ENCODE peak calls at places on chromosomes 7 and 10, in ten cellular contexts. One of them, this sample, is unnamed.

GRCh38 chr7:20790273-20790842 is 3.7 kb upstream of the SP8 start:
- DNase-seq in uterus: no peak
- DNase-seq in body of pancreas: no peak
- DNase-seq in HCT116: no peak
- DNase-seq in spleen: no peak
- DNase-seq in Peyer's patch: no peak
- DNase-seq in stomach: no peak
- DNase-seq in sigmoid colon: no peak
- DNase-seq in breast epithelium: no peak
- DNase-seq in A549: no peak
- DNase-seq in this sample: no peak

GRCh38 chr7:5758753-5759330 is 22.6 kb downstream of the RNF216 start:
- DNase-seq in A549: no peak
- DNase-seq in Peyer's patch: no peak
- DNase-seq in stomach: no peak
- DNase-seq in HCT116: no peak
- DNase-seq in uterus: no peak
- DNase-seq in sigmoid colon: no peak
- DNase-seq in spleen: no peak
- DNase-seq in breast epithelium: no peak
- DNase-seq in body of pancreas: no peak
- DNase-seq in this sample: peak

GRCh38 chr10:2744547-2745212 is 322.7 kb upstream of the PFKP start:
- DNase-seq in uterus: no peak
- DNase-seq in body of pancreas: no peak
- DNase-seq in Peyer's patch: no peak
- DNase-seq in stomach: no peak
- DNase-seq in HCT116: no peak
- DNase-seq in sigmoid colon: no peak
- DNase-seq in A549: no peak
- DNase-seq in breast epithelium: no peak
- DNase-seq in spleen: no peak
- DNase-seq in this sample: no peak

GRCh38 chr7:97454636-97455035 is 277.2 kb upstream of the TAC1 start:
- DNase-seq in breast epithelium: no peak
- DNase-seq in HCT116: no peak
- DNase-seq in Peyer's patch: no peak
- DNase-seq in body of pancreas: no peak
- DNase-seq in sigmoid colon: no peak
- DNase-seq in uterus: no peak
- DNase-seq in A549: no peak
- DNase-seq in spleen: no peak
- DNase-seq in stomach: no peak
- DNase-seq in this sample: no peak

GRCh38 chr7:23468721-23469149 is 1.6 kb downstream of the IGF2BP3 start:
- DNase-seq in body of pancreas: no peak
- DNase-seq in HCT116: no peak
- DNase-seq in Peyer's patch: peak
- DNase-seq in A549: no peak
- DNase-seq in sigmoid colon: no peak
- DNase-seq in breast epithelium: no peak
- DNase-seq in spleen: peak
- DNase-seq in stomach: no peak
- DNase-seq in uterus: no peak
- DNase-seq in this sample: peak

GRCh38 chr7:1131471-1132265 is 28.3 kb downstream of the ZFAND2A start:
- DNase-seq in breast epithelium: no peak
- DNase-seq in A549: no peak
- DNase-seq in body of pancreas: no peak
- DNase-seq in spleen: no peak
- DNase-seq in Peyer's patch: no peak
- DNase-seq in HCT116: no peak
- DNase-seq in uterus: no peak
- DNase-seq in stomach: peak
- DNase-seq in sigmoid colon: no peak
- DNase-seq in this sample: no peak

GRCh38 chr7:142024547-142024946 is 28.9 kb downstream of the MGAM start:
- DNase-seq in A549: no peak
- DNase-seq in uterus: no peak
- DNase-seq in stomach: no peak
- DNase-seq in Peyer's patch: no peak
- DNase-seq in body of pancreas: no peak
- DNase-seq in sigmoid colon: no peak
- DNase-seq in HCT116: no peak
- DNase-seq in breast epithelium: no peak
- DNase-seq in spleen: no peak
- DNase-seq in this sample: no peak

GRCh38 chr10:98368644-98369043 is 46.3 kb downstream of the PYROXD2 start:
- DNase-seq in stomach: no peak
- DNase-seq in body of pancreas: no peak
- DNase-seq in A549: no peak
- DNase-seq in HCT116: no peak
- DNase-seq in breast epithelium: no peak
- DNase-seq in uterus: no peak
- DNase-seq in spleen: no peak
- DNase-seq in Peyer's patch: no peak
- DNase-seq in sigmoid colon: no peak
- DNase-seq in this sample: no peak

GRCh38 chr10:22002531-22003110 is 909 bp downstream of the DNAJC1 start:
- DNase-seq in HCT116: no peak
- DNase-seq in A549: no peak
- DNase-seq in spleen: no peak
- DNase-seq in uterus: no peak
- DNase-seq in body of pancreas: peak
- DNase-seq in Peyer's patch: no peak
- DNase-seq in breast epithelium: no peak
- DNase-seq in stomach: no peak
- DNase-seq in sigmoid colon: no peak
- DNase-seq in this sample: no peak

GRCh38 chr7:39086638-39087360 is 109.1 kb downstream of the POU6F2 start:
- DNase-seq in Peyer's patch: no peak
- DNase-seq in spleen: no peak
- DNase-seq in breast epithelium: no peak
- DNase-seq in sigmoid colon: no peak
- DNase-seq in body of pancreas: no peak
- DNase-seq in stomach: no peak
- DNase-seq in uterus: no peak
- DNase-seq in A549: no peak
- DNase-seq in HCT116: no peak
- DNase-seq in this sample: no peak

GRCh38 chr7:151336027-151336720 is 5.4 kb upstream of the NUB1 start:
- DNase-seq in body of pancreas: no peak
- DNase-seq in Peyer's patch: no peak
- DNase-seq in HCT116: no peak
- DNase-seq in stomach: no peak
- DNase-seq in sigmoid colon: no peak
- DNase-seq in uterus: no peak
- DNase-seq in breast epithelium: no peak
- DNase-seq in spleen: no peak
- DNase-seq in A549: no peak
- DNase-seq in this sample: no peak

GRCh38 chr7:36639826-36640225 is 84.5 kb downstream of the AOAH start:
- DNase-seq in A549: no peak
- DNase-seq in HCT116: no peak
- DNase-seq in uterus: no peak
- DNase-seq in breast epithelium: no peak
- DNase-seq in Peyer's patch: no peak
- DNase-seq in sigmoid colon: no peak
- DNase-seq in stomach: peak
- DNase-seq in body of pancreas: peak
- DNase-seq in spleen: peak
- DNase-seq in this sample: no peak

GRCh38 chr7:97118306-97118917 is 914 bp downstream of the SDHAF3 start:
- DNase-seq in Peyer's patch: no peak
- DNase-seq in spleen: no peak
- DNase-seq in uterus: no peak
- DNase-seq in sigmoid colon: no peak
- DNase-seq in breast epithelium: no peak
- DNase-seq in A549: no peak
- DNase-seq in HCT116: no peak
- DNase-seq in stomach: no peak
- DNase-seq in body of pancreas: no peak
- DNase-seq in this sample: no peak

GRCh38 chr7:98802088-98802780 is 67.6 kb downstream of the TMEM130 start:
- DNase-seq in HCT116: peak
- DNase-seq in stomach: no peak
- DNase-seq in spleen: no peak
- DNase-seq in uterus: no peak
- DNase-seq in breast epithelium: no peak
- DNase-seq in sigmoid colon: no peak
- DNase-seq in body of pancreas: peak
- DNase-seq in Peyer's patch: no peak
- DNase-seq in A549: peak
- DNase-seq in this sample: peak

GRCh38 chr7:83836028-83836427 is 187.1 kb upstream of the SEMA3E start:
- DNase-seq in A549: no peak
- DNase-seq in body of pancreas: no peak
- DNase-seq in Peyer's patch: no peak
- DNase-seq in HCT116: no peak
- DNase-seq in spleen: no peak
- DNase-seq in stomach: no peak
- DNase-seq in breast epithelium: no peak
- DNase-seq in sigmoid colon: no peak
- DNase-seq in uterus: no peak
- DNase-seq in this sample: no peak

GRCh38 chr7:33824911-33825459 is 80.4 kb upstream of the BMPER start:
- DNase-seq in body of pancreas: no peak
- DNase-seq in spleen: no peak
- DNase-seq in HCT116: no peak
- DNase-seq in stomach: no peak
- DNase-seq in breast epithelium: no peak
- DNase-seq in uterus: no peak
- DNase-seq in A549: no peak
- DNase-seq in Peyer's patch: no peak
- DNase-seq in sigmoid colon: no peak
- DNase-seq in this sample: no peak

GRCh38 chr10:3782099-3782455 is 2.9 kb downstream of the KLF6 start:
- DNase-seq in HCT116: no peak
- DNase-seq in uterus: peak
- DNase-seq in A549: no peak
- DNase-seq in spleen: no peak
- DNase-seq in stomach: no peak
- DNase-seq in breast epithelium: no peak
- DNase-seq in body of pancreas: no peak
- DNase-seq in sigmoid colon: no peak
- DNase-seq in Peyer's patch: no peak
- DNase-seq in this sample: no peak

GRCh38 chr10:80471009-80471408 is 16.9 kb downstream of the TSPAN14 start:
- DNase-seq in uterus: no peak
- DNase-seq in HCT116: no peak
- DNase-seq in spleen: no peak
- DNase-seq in stomach: no peak
- DNase-seq in body of pancreas: no peak
- DNase-seq in Peyer's patch: no peak
- DNase-seq in breast epithelium: peak
- DNase-seq in sigmoid colon: no peak
- DNase-seq in A549: no peak
- DNase-seq in this sample: no peak
- TF ChIP-seq POLR2A in uterus: no peak
- TF ChIP-seq POLR2A in HCT116: no peak
- TF ChIP-seq POLR2A in spleen: no peak
- TF ChIP-seq POLR2A in stomach: no peak
- TF ChIP-seq POLR2A in body of pancreas: no peak
- TF ChIP-seq POLR2A in Peyer's patch: no peak
- TF ChIP-seq POLR2A in breast epithelium: no peak
- TF ChIP-seq POLR2A in sigmoid colon: no peak
- TF ChIP-seq POLR2A in A549: no peak
- TF ChIP-seq POLR2A in this sample: no peak

DNA sequence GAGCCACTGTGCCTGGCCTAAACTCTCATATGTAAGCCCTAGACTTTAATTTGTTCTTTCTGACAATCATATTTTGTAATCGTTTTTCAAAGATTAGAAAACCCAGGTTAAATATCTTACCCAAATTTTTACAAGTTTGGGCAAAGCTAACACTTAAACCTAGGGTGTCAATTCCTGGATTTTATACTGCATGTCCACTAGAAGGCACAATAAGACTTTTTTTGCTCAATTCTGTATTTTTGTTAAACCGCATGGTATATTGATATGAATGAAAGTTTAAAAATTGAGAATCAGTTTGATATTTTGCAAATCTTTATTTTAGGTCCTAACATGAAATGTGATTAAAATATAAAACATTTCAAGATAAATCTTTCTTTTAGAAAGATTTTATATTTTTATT is 29.3 kb downstream of the DYNC2I1 start:
- DNase-seq in stomach: no peak
- DNase-seq in uterus: no peak
- DNase-seq in body of pancreas: no peak
- DNase-seq in HCT116: no peak
- DNase-seq in spleen: no peak
- DNase-seq in breast epithelium: no peak
- DNase-seq in sigmoid colon: no peak
- DNase-seq in A549: peak
- DNase-seq in Peyer's patch: no peak
- DNase-seq in this sample: no peak
- TF ChIP-seq CTCF in stomach: no peak
- TF ChIP-seq CTCF in uterus: peak
- TF ChIP-seq CTCF in body of pancreas: peak
- TF ChIP-seq CTCF in HCT116: peak
- TF ChIP-seq CTCF in spleen: peak
- TF ChIP-seq CTCF in breast epithelium: no peak
- TF ChIP-seq CTCF in sigmoid colon: no peak
- TF ChIP-seq CTCF in A549: peak
- TF ChIP-seq CTCF in Peyer's patch: no peak
- TF ChIP-seq CTCF in this sample: no peak

DNA sequence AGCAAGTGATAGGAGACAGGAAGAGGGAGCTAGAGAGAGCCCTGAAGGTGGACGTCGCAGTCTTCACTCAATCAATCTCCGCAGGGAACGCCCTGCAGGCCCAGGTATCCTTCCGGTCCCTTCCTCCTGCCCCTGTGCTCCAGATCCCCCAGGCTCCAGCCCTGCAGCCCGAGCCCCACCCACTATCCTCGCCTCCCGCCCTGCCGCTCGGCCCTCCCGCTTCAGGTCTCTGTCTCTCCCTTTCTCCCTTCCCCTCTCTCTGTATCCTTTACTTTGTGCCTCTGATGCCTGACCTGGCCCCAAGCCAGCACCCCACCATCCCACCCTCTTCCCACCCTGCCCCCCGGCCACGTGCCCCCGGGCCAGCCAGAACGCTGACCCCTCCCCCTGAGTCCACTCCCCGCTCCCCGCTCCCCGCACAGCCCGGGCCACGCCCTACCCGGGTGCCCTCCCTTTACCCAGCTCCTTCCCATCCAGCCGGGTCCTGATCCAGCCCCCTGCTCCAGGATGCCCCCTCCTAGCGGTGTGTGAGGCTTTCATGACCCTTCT is 127.7 kb downstream of the UBE2H start:
- DNase-seq in spleen: peak
- DNase-seq in uterus: peak
- DNase-seq in sigmoid colon: peak
- DNase-seq in HCT116: peak
- DNase-seq in breast epithelium: peak
- DNase-seq in stomach: no peak
- DNase-seq in Peyer's patch: peak
- DNase-seq in A549: peak
- DNase-seq in body of pancreas: peak
- DNase-seq in this sample: peak
- H3K27ac ChIP-seq in spleen: peak
- H3K27ac ChIP-seq in uterus: peak
- H3K27ac ChIP-seq in sigmoid colon: peak
- H3K27ac ChIP-seq in HCT116: peak
- H3K27ac ChIP-seq in breast epithelium: peak
- H3K27ac ChIP-seq in stomach: peak
- H3K27ac ChIP-seq in Peyer's patch: peak
- H3K27ac ChIP-seq in A549: peak
- H3K27ac ChIP-seq in body of pancreas: peak
- H3K27ac ChIP-seq in this sample: no peak

GRCh38 chr7:128915271-128915819 is 4.8 kb upstream of the KCP start:
- DNase-seq in HCT116: no peak
- DNase-seq in breast epithelium: no peak
- DNase-seq in uterus: no peak
- DNase-seq in stomach: no peak
- DNase-seq in body of pancreas: no peak
- DNase-seq in sigmoid colon: peak
- DNase-seq in A549: no peak
- DNase-seq in Peyer's patch: peak
- DNase-seq in spleen: peak
- DNase-seq in this sample: no peak
- TF ChIP-seq POLR2A in HCT116: no peak
- TF ChIP-seq POLR2A in breast epithelium: no peak
- TF ChIP-seq POLR2A in uterus: no peak
- TF ChIP-seq POLR2A in stomach: no peak
- TF ChIP-seq POLR2A in body of pancreas: no peak
- TF ChIP-seq POLR2A in sigmoid colon: no peak
- TF ChIP-seq POLR2A in A549: no peak
- TF ChIP-seq POLR2A in Peyer's patch: no peak
- TF ChIP-seq POLR2A in spleen: no peak
- TF ChIP-seq POLR2A in this sample: no peak